ENCODE peak calls at places on chromosomes 4 and X, in four cellular contexts. Q is neuronal stem cell, B is H1, Z is mesenchymal stem cell. D is an unnamed sample.
A peak's percentile ranks its signal among the peaks of the same experiment; 100 is the strongest.

GRCh38 chr4:40685300-40685699 is 55.6 kb upstream of the RBM47 start:
- DNase-seq in Z (peak; percentile 54), Q (no peak), B (no peak), D (no peak)

GRCh38 chrX:108064613-108065012 is 19.7 kb downstream of the VSIG1 start:
- DNase-seq in B (no peak), Q (no peak), Z (no peak), D (no peak)

GRCh38 chr4:120432451-120432850 is 365.8 kb upstream of the MAD2L1 start:
- DNase-seq in Z (no peak), B (no peak), Q (no peak), D (no peak)

GRCh38 chr4:110589297-110589696 is 33.6 kb downstream of the PITX2 start:
- DNase-seq in B (no peak), Z (peak; percentile 10), Q (no peak), D (no peak)

GRCh38 chrX:44506688-44507087 is 36.0 kb downstream of the FUNDC1 start:
- DNase-seq in Z (no peak), B (no peak), Q (no peak), D (no peak)

GRCh38 chrX:20620301-20620700 is 353.6 kb upstream of the RPS6KA3 start:
- DNase-seq in B (no peak), Q (no peak), Z (no peak), D (no peak)

GRCh38 chrX:94401426-94401825 is 727.4 kb downstream of the FAM133A start:
- DNase-seq in Q (no peak), Z (no peak), B (no peak), D (no peak)

GRCh38 chr4:143482753-143483362 is 30.6 kb upstream of the SMARCA5 start:
- DNase-seq in Z (peak; percentile 64), Q (peak; percentile 17), B (no peak), D (no peak)

GRCh38 chr4:89324671-89325070 is 17.1 kb upstream of the GPRIN3 start:
- DNase-seq in Q (no peak), Z (peak; percentile 72), B (no peak), D (no peak)

GRCh38 chrX:6279277-6279909 is 50.7 kb upstream of the NLGN4X start:
- DNase-seq in Z (no peak), Q (no peak), B (no peak), D (no peak)

GRCh38 chr4:172168888-172169287 is 355.7 kb downstream of the GALNTL6 start:
- DNase-seq in Z (peak; percentile 73), Q (no peak), B (no peak), D (no peak)

GRCh38 chrX:46257451-46257879 is 287.8 kb downstream of the ZNF674 start:
- DNase-seq in Q (no peak), Z (no peak), B (no peak), D (no peak)

GRCh38 chr4:39609454-39609911 is 29.2 kb downstream of the SMIM14 start:
- DNase-seq in Z (no peak), Q (no peak), B (no peak), D (no peak)

GRCh38 chrX:110732274-110732673 is 63.3 kb downstream of the CHRDL1 start:
- DNase-seq in Q (no peak), Z (no peak), B (no peak), D (peak; percentile 30)

GRCh38 chr4:3074846-3075651 is 568 bp downstream of the HTT start:
- DNase-seq in B (peak; percentile 79), Q (peak; percentile 73), Z (peak; percentile 92), D (peak; percentile 83)

GRCh38 chrX:119389854-119390501 is 9.2 kb upstream of the SLC25A43 start:
- DNase-seq in Q (no peak), B (no peak), Z (no peak), D (peak; percentile 33)

GRCh38 chr4:87011340-87012034 is 76.7 kb downstream of the AFF1 start:
- DNase-seq in Z (peak; percentile 96), B (no peak), Q (no peak), D (no peak)

GRCh38 chr4:675036-675804 is 878 bp downstream of the MYL5 start:
- DNase-seq in B (no peak), Q (no peak), Z (no peak), D (peak; percentile 31)
- H2BK12ac ChIP-seq in B (no peak overlapping the region), Q (peak overlapping the region; percentile 75), Z (no peak overlapping the region), D (no peak overlapping the region)

GRCh38 chrX:16885628-16886027 is 15.5 kb upstream of the RBBP7 start:
- DNase-seq in Q (no peak), Z (no peak), B (no peak), D (no peak)

GRCh38 chrX:16882702-16883486 is 12.7 kb upstream of the RBBP7 start:
- DNase-seq in Z (peak; percentile 69), B (peak; percentile 66), Q (peak; percentile 48), D (peak; percentile 79)

GRCh38 chrX:16882188-16882587 is 12.0 kb upstream of the RBBP7 start:
- DNase-seq in Q (no peak), Z (peak; percentile 30), B (no peak), D (no peak)

DNA sequence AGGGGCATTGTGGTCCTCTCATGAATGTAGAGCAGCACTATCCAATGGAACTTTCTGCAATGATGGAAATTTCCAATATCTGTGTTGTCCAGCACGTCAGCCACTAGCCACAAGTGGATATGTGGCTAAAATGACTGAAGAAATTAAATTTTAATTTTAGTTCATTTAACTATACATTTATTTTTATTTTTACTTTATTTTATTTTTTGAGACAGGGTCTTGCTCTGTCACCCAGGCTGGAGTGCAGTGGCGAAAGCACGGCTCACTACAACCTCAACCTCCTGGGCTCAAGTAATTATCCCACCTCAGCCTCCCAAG is 13.3 kb upstream of the RBBP7 start:
- DNase-seq in Q (no peak), Z (no peak), B (no peak), D (no peak)
- H2BK120ac ChIP-seq in Q (no peak overlapping the region), Z (no peak overlapping the region), B (no peak overlapping the region), D (no peak overlapping the region)

GRCh38 chr4:73011629-73011985 is 57.9 kb downstream of the COX18 start:
- DNase-seq in B (no peak), Q (no peak), Z (no peak), D (no peak)

GRCh38 chr4:73010789-73011628 is 58.5 kb downstream of the COX18 start:
- DNase-seq in B (no peak), Z (no peak), Q (no peak), D (no peak)

GRCh38 chr4:73018595-73018994 is 50.9 kb downstream of the COX18 start:
- DNase-seq in Q (no peak), Z (no peak), B (no peak), D (peak; percentile 39)

GRCh38 chr4:73007526-73008100 is 61.9 kb downstream of the COX18 start:
- DNase-seq in Q (no peak), B (no peak), Z (no peak), D (no peak)

GRCh38 chr4:73012673-73013072 is 56.8 kb downstream of the COX18 start:
- DNase-seq in Q (no peak), Z (no peak), B (no peak), D (no peak)
- H2BK12ac ChIP-seq in Q (no peak overlapping the region), Z (no peak overlapping the region), B (no peak overlapping the region), D (no peak overlapping the region)

DNA sequence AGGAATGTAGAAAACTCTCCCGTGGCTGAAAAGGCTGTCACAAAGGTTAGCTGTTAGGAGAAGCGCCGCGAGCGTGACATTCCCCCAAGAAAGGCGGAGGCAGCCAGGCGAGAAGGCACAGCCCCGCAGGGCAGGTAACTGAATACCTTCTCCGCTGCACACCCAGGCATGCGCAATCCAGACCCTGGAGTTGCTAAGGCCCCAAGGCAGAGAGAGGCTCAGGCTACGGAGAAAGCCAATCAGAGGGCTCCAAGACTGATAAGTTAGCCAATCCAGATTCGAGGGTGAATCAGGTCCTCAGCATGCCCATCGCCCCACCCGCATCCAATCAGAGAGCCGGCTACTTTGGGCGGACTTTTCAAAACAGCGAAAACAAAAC is 485 bp upstream of the CCNG2 start:
- DNase-seq in B (peak; percentile 89), Q (peak; percentile 100), Z (peak; percentile 100), D (peak; percentile 99)
- H2BK120ac ChIP-seq in B (no peak overlapping the region), Q (peak overlapping the region; percentile 98), Z (no peak overlapping the region), D (no peak overlapping the region)

GRCh38 chrX:154490021-154490413 is 412 bp downstream of the SLC10A3 start:
- DNase-seq in Z (peak; percentile 64), B (peak; percentile 50), Q (no peak), D (no peak)

GRCh38 chrX:154489182-154489581 is 1.2 kb downstream of the SLC10A3 start:
- DNase-seq in Z (no peak), Q (no peak), B (no peak), D (no peak)

GRCh38 chrX:154487518-154488290 is 1.3 kb upstream of the UBL4A start:
- DNase-seq in Z (no peak), B (no peak), Q (no peak), D (no peak)

GRCh38 chrX:154488336-154489075 is 1.9 kb downstream of the SLC10A3 start:
- DNase-seq in Z (no peak), Q (no peak), B (no peak), D (no peak)

DNA sequence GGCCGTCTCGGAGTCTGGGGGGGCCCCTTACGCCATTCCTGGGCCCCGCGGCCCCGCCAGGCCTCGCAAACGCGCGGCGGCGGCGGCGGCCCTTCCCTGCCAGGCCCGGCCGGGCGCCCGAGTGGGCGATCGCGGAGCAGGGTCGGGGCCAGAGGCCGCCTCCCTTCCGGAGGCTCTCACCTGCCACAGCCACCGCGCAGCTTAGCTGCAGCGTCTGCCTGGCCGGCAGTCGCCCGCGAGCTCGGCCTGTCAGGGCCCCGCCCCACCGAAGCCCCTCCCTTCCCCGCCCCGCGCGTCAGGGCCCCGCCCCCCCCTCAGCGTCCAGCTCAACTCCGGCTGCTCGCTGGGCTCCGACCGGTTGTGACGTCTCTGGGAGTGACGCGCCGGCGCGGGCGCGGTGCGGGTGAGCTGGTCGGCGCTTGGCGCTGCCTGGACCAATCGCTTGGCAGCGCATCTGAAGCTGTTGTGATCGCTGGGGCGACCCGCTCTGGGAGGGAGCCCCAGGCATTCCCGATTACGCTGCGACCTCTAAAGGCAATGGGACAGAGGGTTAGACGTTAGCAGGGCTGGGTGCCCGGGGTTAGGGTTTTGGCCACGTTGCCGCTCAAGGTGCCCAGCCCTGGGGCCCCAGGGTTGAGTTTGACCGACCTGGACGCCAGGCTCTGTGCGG is at the start of gene SLC10A3:
- DNase-seq in B (peak; percentile 85), Z (peak; percentile 94), Q (peak; percentile 86), D (peak; percentile 97)
- H2BK12ac ChIP-seq in B (no peak within 1 kb of the TSS), Z (no peak within 1 kb of the TSS), Q (no peak within 1 kb of the TSS), D (no peak within 1 kb of the TSS)

DNA sequence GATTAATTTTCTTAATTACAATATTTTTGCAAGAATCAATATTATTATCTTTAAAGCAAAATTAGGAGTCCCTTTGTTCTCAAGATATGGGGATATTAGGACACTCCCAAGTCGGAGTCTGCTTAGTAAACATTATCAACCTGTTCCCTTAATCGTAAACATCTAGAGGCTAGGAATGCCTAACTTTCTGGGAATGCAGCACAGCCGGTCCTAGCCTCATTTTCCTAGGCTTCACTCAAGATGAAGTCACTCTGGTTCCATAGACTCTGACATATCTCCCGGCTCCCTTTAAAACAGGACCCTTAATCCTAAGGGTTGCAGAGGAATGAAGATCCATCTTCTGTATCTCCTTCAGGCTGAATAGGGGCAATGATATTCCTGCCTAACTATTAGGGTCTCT is 367.6 kb downstream of the GPM6A start:
- DNase-seq in Z (no peak), Q (no peak), B (no peak), D (no peak)
- H2BK120ac ChIP-seq in Z (no peak overlapping the region), Q (no peak overlapping the region), B (no peak overlapping the region), D (no peak overlapping the region)

GRCh38 chr4:130080872-130081451 is 985.0 kb downstream of the C4orf33 start:
- DNase-seq in B (no peak), Z (no peak), Q (no peak), D (no peak)
- H2BK12ac ChIP-seq in B (no peak overlapping the region), Z (no peak overlapping the region), Q (no peak overlapping the region), D (no peak overlapping the region)

DNA sequence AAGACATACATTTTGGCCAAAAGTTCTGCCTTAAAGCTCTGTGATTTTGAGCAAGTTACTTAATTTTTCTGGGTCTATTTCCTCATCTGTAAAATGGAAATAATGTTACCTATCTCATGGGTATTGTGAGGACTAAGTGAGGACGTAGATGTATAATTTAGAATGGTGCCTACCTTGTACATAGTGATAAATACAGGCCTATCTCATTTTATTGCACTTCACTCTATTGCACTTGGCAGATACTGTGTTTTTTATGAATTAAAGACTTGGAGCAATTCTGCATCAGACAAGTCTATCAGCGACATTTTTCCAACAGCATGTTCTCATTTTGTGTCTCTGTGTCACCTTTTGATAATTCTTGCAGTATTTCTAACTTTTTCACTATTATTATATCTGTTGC is 50.9 kb upstream of the RAB9B start:
- DNase-seq in Z (no peak), Q (no peak), B (no peak), D (no peak)
- H2BK120ac ChIP-seq in Z (no peak overlapping the region), Q (no peak overlapping the region), B (no peak overlapping the region), D (no peak overlapping the region)